ENCODE peak calls at places on chromosomes 4 and X, in four cellular contexts. D, M, B and N are unnamed samples.

GRCh38 chrX:41014776-41015175 is 70.5 kb upstream of the USP9X start:
- DNase-seq in B (peak), M (no peak), D (no peak), N (no peak)

GRCh38 chr4:40516651-40517050 is 113.0 kb downstream of the RBM47 start:
- DNase-seq in M (no peak), B (no peak), D (no peak), N (no peak)

GRCh38 chr4:108830509-108831244 is 67.8 kb upstream of the ETNPPL start:
- DNase-seq in D (peak), M (no peak), B (no peak), N (no peak)

GRCh38 chr4:87017580-87018061 is 82.8 kb downstream of the AFF1 start:
- DNase-seq in D (peak), M (no peak), B (no peak), N (no peak)

GRCh38 chr4:53132117-53132889 is 233.6 kb downstream of the SCFD2 start:
- DNase-seq in D (no peak), M (no peak), B (no peak), N (no peak)

GRCh38 chrX:44239036-44239435 is 104.4 kb downstream of the EFHC2 start:
- DNase-seq in B (no peak), M (no peak), D (no peak), N (no peak)

GRCh38 chr4:9859774-9860173 is 78.3 kb downstream of the DRD5 start:
- DNase-seq in D (no peak), B (no peak), M (no peak), N (no peak)

GRCh38 chrX:48854898-48855297 is 19.5 kb upstream of the PCSK1N start:
- DNase-seq in M (peak), D (peak), B (peak), N (no peak)

GRCh38 chrX:107831071-107831470 is 5.4 kb downstream of the MID2 start:
- DNase-seq in M (no peak), B (no peak), D (no peak), N (no peak)

GRCh38 chrX:118655561-118656246 is 71.7 kb upstream of the IL13RA1 start:
- DNase-seq in D (no peak), B (no peak), M (peak), N (no peak)

DNA sequence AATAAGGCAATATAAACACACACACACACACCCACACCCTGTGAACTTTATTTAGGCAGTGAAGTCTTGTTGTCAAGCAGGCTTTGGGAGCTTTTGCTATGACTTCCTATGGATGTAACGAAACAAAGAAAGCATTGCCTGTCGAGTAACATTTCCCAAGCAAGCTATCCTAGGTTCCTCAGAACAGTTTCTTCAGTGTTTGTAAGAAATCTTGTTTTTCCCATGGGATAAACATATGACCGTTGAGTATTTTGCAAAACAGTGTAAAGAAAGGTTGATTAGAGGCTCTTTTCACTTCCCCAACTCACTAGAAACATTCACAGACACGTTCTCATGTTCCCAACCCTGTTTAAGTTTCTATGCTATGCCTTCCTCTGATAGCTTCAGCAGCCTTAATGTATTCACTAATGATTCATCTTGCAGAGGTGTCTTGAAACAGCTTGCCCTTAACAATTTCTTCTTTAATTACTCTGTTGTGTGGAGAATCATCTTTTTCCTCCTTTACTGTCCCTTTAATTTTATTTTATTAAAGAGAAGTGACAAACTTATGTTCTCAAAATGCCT is 1947.1 kb upstream of the TENM3 start:
- DNase-seq in B (no peak), D (no peak), M (no peak), N (no peak)
- TF ChIP-seq SIN3A in B (no peak), D (no peak), M (no peak), N (no peak)

GRCh38 chrX:20265726-20266681 is 705 bp downstream of the RPS6KA3 start:
- DNase-seq in D (peak), M (no peak), B (no peak), N (peak)
- TF ChIP-seq ELF1 in D (no peak), M (no peak), B (no peak), N (no peak)

GRCh38 chr4:41796545-41797210 is 48.2 kb upstream of the PHOX2B start:
- DNase-seq in B (no peak), D (no peak), M (no peak), N (no peak)
- TF ChIP-seq SIN3A in B (no peak), D (no peak), M (no peak), N (no peak)

DNA sequence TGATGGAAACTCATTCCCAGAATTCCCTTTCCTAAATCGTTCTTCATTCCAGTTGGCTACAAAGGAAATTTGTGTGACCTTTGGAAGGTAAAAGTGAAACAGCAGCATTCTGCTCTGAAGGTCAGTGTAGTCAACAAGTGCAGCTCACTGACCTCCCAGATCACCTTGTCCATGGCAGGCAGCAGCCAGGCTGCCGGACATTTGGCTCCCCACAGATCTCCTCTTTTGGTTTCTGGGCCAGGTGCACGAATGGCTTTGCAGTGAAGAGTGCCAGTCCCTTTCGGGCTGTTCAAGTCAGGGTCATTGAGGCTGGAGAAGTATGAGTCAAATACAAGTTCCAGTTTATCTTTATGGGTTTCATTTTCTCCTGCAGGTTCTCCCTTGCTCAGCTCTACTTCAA is 14.3 kb downstream of the GPRIN3 start:
- DNase-seq in M (no peak), D (no peak), B (no peak), N (no peak)
- TF ChIP-seq ELF1 in M (no peak), D (no peak), B (no peak), N (no peak)

DNA sequence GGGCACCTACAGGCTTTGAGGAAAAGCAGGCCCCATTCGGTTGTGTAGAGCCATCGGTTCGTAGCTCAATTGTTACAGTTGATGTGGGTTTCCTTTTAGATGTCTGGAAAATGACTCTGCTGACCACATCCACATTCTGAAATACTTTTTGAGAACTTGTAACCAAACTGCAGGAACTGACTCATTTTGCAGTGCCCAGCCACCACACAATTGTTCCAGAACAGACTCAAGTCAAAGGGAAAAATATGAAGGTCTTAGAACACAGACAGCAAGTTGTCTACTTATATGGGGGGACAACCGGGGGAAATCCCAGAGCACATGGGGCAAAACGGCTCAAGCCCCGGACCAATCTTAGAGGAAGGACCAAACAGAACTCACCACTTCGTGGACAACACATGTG is 557.6 kb upstream of the DIPK2B start:
- DNase-seq in M (no peak), B (no peak), D (no peak), N (no peak)
- TF ChIP-seq SIN3A in M (no peak), B (no peak), D (no peak), N (no peak)